ENCODE peak calls at places on chromosome 13, in four cellular contexts. G is body of pancreas, R is thyroid gland, F is AG09319. W is an unnamed sample.
A peak's percentile ranks its signal among the peaks of the same experiment; 100 is the strongest.

GRCh38 chr13:22030321-22030720 is 359.4 kb downstream of the FGF9 start:
- DNase-seq in G (no peak), F (no peak), R (no peak), W (no peak)

GRCh38 chr13:33454844-33455256 is 169.3 kb upstream of the STARD13 start:
- DNase-seq in F (peak; percentile 61), G (no peak), R (no peak), W (no peak)

GRCh38 chr13:89584058-89584457 is 1763.4 kb upstream of the MIR17HG start:
- DNase-seq in R (no peak), F (no peak), G (no peak), W (no peak)

GRCh38 chr13:104140557-104140956 is 1074.3 kb upstream of the SLC10A2 start:
- DNase-seq in F (no peak), R (no peak), G (no peak), W (no peak)

GRCh38 chr13:32911506-32911905 is 104.7 kb upstream of the KL start:
- DNase-seq in R (peak; percentile 37), G (no peak), F (no peak), W (peak; percentile 59)

GRCh38 chr13:50990540-50991506 is 81.2 kb downstream of the RNASEH2B start:
- DNase-seq in G (peak; percentile 17), F (no peak), R (no peak), W (no peak)

GRCh38 chr13:79675931-79676658 is 195.1 kb downstream of the NDFIP2 start:
- DNase-seq in G (no peak), F (no peak), R (no peak), W (no peak)

GRCh38 chr13:73933795-73934194 is 200.4 kb downstream of the KLF12 start:
- DNase-seq in R (no peak), F (no peak), G (no peak), W (no peak)

GRCh38 chr13:51687928-51688714 is 103.9 kb downstream of the WDFY2 start:
- DNase-seq in G (no peak), R (no peak), F (no peak), W (no peak)

GRCh38 chr13:98447130-98447529 is 129.8 kb downstream of the STK24 start:
- DNase-seq in R (no peak), G (no peak), F (no peak), W (no peak)

GRCh38 chr13:98448642-98448928 is 128.3 kb downstream of the STK24 start:
- DNase-seq in G (no peak), F (no peak), R (no peak), W (no peak)

GRCh38 chr13:98449273-98449672 is 127.6 kb downstream of the STK24 start:
- DNase-seq in R (no peak), G (no peak), F (no peak), W (no peak)

GRCh38 chr13:98446234-98446621 is 130.7 kb downstream of the STK24 start:
- DNase-seq in R (no peak), F (no peak), G (no peak), W (no peak)

GRCh38 chr13:98447881-98448641 is 128.8 kb downstream of the STK24 start:
- DNase-seq in G (no peak), F (no peak), R (peak; percentile 39), W (no peak)
- TF ChIP-seq CTCF in G (peak; percentile 38), F (peak; percentile 60), R (no peak), W (no peak)

GRCh38 chr13:93226065-93226622 is 463 bp upstream of the GPC6 start:
- DNase-seq in R (no peak), F (no peak), G (no peak), W (no peak)

GRCh38 chr13:93227280-93227905 is 786 bp downstream of the GPC6 start:
- DNase-seq in R (no peak), G (no peak), F (no peak), W (no peak)

GRCh38 chr13:93226623-93227279 is at the start of gene GPC6:
- DNase-seq in R (no peak), G (no peak), F (peak; percentile 77), W (no peak)

GRCh38 chr13:93230466-93230865 is 3.9 kb downstream of the GPC6 start:
- DNase-seq in G (no peak), F (no peak), R (no peak), W (no peak)

GRCh38 chr13:93227906-93228801 is 1.5 kb downstream of the GPC6 start:
- DNase-seq in F (no peak), R (peak; percentile 10), G (peak; percentile 34), W (no peak)
- TF ChIP-seq CTCF in F (peak; percentile 67), R (no peak), G (peak; percentile 13), W (no peak)

DNA sequence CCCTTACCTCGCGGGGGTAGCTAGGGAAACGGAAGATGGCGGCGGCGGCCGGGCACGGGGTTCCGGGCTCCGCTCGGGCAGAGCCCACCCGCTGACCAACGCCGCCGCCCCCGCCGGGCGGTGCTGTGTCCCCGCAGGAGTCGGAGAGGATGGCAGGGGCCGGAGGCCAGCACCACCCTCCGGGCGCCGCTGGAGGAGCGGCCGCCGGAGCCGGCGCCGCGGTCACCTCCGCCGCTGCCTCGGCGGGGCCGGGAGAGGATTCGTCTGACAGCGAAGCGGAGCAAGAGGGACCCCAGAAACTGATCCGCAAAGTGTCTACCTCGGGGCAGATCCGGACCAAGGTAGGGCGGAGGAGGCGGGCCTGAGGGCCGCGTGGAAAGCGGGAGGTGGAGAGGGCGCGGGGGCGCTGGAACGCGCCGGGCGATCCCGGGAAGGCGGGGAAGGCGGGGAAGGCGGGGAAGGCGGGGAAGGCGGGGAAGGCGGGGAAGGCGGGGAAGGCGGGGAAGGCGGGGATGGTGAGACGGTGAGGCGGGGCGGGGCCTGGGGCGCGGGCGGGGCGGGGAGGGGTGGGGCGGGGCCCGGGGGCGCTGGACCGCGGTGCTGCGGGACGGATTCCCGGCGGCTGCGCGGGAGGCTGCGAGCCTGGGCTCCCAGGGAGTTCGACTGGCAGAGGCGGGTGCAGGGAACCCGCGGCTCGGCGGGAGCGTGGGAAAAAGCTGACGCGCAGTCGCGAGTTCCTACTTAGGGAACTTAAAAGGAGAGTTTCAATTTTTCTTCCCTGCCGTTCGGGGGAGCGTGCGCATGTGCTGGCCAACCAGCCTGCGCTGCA is at the start of gene DGKH:
- DNase-seq in G (peak; percentile 81), R (peak; percentile 78), F (peak; percentile 55), W (peak; percentile 83)
- TF ChIP-seq CTCF in G (no peak), R (peak; percentile 14), F (no peak), W (peak; percentile 21)

GRCh38 chr13:46286972-46287371 is 75.2 kb downstream of the LRRC63 start:
- DNase-seq in F (no peak), G (no peak), R (no peak), W (no peak)

GRCh38 chr13:46289260-46289955 is 77.7 kb downstream of the LRRC63 start:
- DNase-seq in R (no peak), F (no peak), G (no peak), W (no peak)

DNA sequence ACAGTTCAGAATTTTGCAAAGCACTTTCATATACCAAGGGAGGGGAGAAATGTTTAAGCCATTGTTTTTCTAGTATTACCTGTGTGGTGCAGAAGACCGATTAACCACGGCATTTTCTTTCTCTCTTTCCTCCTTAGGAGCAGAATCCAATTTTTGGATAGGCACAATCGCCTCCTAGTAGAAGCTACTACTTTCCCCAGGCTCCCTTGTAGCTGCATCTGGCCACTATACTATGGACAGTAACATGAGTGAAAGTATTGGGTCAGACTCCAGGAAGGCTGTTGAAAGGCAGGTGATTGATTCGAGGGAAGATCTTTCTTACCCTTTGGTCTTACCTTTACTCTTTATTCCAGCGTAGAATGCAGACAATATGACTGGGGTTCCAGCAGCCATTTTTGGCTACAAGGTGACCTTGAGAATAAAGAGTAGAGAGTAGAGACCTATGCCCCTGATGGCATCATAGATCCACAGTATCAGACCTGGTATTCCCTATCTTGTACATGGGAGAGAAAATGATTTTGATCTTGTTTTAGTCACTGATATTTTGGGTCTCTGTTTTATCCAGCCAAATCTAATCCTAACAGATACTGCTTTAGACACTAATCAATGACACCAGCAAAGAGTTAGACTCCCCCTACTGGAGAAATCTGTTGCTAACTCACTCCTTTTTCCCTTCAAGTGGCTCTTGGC is 77.0 kb downstream of the LRRC63 start:
- DNase-seq in F (no peak), R (no peak), G (no peak), W (peak; percentile 59)
- TF ChIP-seq CTCF in F (peak; percentile 84), R (peak; percentile 7), G (peak; percentile 45), W (peak; percentile 74)

GRCh38 chr13:66301482-66301881 is 928.7 kb downstream of the PCDH9 start:
- DNase-seq in R (no peak), G (no peak), F (no peak), W (no peak)
- TF ChIP-seq CTCF in R (no peak), G (no peak), F (no peak), W (no peak)

GRCh38 chr13:34941835-34942731 is at the start of gene NBEA:
- DNase-seq in F (peak; percentile 10), G (peak; percentile 77), R (peak; percentile 82), W (peak; percentile 87)
- TF ChIP-seq CTCF in F (peak; percentile 4), G (peak; percentile 34), R (no peak), W (no peak)

DNA sequence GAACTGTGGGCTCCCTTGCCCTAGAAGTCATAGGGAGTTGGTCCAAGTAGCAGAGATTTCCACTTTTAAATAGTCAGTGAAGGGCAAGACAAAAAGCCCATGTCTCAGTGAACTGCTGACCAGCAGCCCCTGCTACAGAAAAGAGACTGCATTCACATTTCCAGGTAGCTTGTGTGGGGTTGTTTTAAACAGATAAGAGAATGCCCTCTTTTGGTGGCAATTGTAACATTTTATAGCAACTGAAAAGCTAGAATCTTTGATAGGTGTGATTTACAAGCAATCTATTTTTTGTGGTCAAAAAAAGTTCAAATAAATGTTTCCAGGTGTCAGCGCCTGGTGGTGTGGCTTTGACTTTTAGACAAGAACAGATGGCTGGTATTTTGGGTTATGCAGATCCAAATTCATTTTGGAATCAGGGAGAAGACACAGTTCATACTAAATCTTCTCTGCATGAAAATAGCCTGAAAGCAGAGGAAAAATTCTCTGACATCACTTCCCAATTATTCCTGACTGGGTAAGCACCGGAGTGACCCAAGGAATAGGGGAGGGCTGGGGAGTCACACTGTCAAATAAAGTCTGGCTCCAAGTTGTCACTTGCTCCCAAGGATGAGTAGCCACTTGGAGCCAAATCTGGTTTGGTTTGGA is 26.2 kb upstream of the GPR12 start:
- DNase-seq in R (no peak), G (no peak), F (no peak), W (no peak)
- TF ChIP-seq CTCF in R (no peak), G (no peak), F (no peak), W (no peak)

DNA sequence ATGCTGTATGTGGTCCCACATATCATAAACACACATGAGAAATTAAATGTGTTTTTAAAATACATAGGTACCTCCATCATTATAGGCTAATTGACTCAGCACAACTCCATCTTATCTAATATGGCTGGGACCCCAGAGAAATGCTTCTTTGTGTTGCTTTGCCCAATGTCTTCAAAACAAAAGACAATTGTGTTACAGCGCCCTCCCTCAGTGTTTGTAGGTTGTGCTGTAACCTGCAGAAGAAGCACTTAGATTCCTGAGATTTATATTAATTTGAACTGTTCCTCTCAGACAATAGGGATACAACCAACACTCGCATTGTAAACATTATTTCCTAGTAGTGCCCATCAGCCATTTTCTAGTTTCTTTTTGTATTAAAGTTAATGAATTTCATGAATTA is 303.4 kb downstream of the MZT1 start:
- DNase-seq in G (no peak), R (no peak), F (no peak), W (no peak)
- TF ChIP-seq CTCF in G (no peak), R (no peak), F (no peak), W (no peak)